ENCODE peak calls at places on chromosome 1, in four cellular contexts. One of them, this sample, is unnamed.

GRCh38 chr1:234994411-234995295 is 134.0 kb downstream of the TOMM20 start:
- DNase-seq in HepG2: no peak
- DNase-seq in K562: no peak
- DNase-seq in WTC11: no peak
- DNase-seq in this sample: no peak

GRCh38 chr1:86762336-86762735 is 58.0 kb downstream of the SH3GLB1 start:
- DNase-seq in K562: no peak
- DNase-seq in HepG2: no peak
- DNase-seq in WTC11: no peak
- DNase-seq in this sample: no peak

GRCh38 chr1:60227581-60228252 is 154.1 kb upstream of the C1orf87 start:
- DNase-seq in WTC11: no peak
- DNase-seq in HepG2: no peak
- DNase-seq in K562: no peak
- DNase-seq in this sample: no peak

GRCh38 chr1:44820328-44820944 is 12.1 kb downstream of the BTBD19 start:
- DNase-seq in K562: peak; percentile 42
- DNase-seq in HepG2: no peak
- DNase-seq in WTC11: no peak
- DNase-seq in this sample: no peak

GRCh38 chr1:209595032-209595431 is 11.5 kb downstream of the CAMK1G start:
- DNase-seq in K562: no peak
- DNase-seq in HepG2: no peak
- DNase-seq in WTC11: no peak
- DNase-seq in this sample: no peak

GRCh38 chr1:208252126-208252853 is 8.1 kb upstream of the PLXNA2 start:
- DNase-seq in K562: peak; percentile 38
- DNase-seq in WTC11: peak; percentile 31
- DNase-seq in HepG2: peak; percentile 52
- DNase-seq in this sample: peak; percentile 68

GRCh38 chr1:233993651-233994050 is 89.2 kb downstream of the SLC35F3 start:
- DNase-seq in HepG2: no peak
- DNase-seq in WTC11: no peak
- DNase-seq in K562: no peak
- DNase-seq in this sample: no peak

GRCh38 chr1:201791051-201791774 is 37.7 kb upstream of the IPO9 start:
- DNase-seq in K562: no peak
- DNase-seq in HepG2: no peak
- DNase-seq in WTC11: no peak
- DNase-seq in this sample: no peak

GRCh38 chr1:22074803-22075202 is 22.3 kb downstream of the CDC42 start:
- DNase-seq in WTC11: no peak
- DNase-seq in K562: no peak
- DNase-seq in HepG2: no peak
- DNase-seq in this sample: no peak

DNA sequence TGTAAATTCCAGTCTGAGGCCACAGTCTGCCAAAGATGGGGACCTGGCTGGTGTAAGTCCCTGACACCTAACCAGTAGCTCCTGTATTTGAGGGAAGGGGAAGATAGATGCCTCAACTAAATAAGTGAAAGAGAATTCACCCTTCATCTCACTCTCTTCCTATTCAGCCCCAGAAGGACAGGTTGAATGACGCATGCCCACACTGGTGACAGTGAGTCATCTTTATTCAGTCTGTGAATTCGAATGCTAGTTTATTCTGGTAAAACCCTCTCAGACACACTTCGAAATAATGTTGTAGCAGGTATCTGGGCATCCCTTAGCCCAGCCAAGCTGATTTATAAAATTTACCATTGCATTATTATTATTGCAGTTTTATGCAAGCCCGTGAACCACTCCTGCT is 617.0 kb upstream of the PRMT6 start:
- DNase-seq in HepG2: no peak
- DNase-seq in WTC11: no peak
- DNase-seq in K562: no peak
- DNase-seq in this sample: no peak
- TF ChIP-seq ELF4 in HepG2: no peak
- TF ChIP-seq ELF4 in WTC11: no peak
- TF ChIP-seq ELF4 in K562: no peak
- TF ChIP-seq ELF4 in this sample: no peak

DNA sequence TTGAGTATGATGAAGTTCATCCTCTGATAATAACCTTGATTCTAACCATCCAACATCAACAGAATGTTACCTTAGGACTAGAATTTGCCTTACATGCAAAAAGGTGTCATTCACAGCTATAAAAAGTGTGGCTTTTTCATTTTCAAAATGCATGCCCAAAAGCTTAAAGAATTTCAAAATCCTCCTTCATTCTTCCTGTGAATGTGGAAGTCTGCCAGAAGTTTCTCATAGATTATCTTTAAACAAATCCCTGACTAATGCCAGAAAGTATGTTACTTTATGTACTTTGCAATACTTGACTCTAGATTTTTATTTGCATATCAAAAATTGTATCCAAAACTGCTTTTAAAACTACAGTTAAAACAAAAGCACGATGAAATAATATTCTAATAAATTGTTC is 270.6 kb upstream of the ZRANB2 start:
- DNase-seq in K562: no peak
- DNase-seq in HepG2: no peak
- DNase-seq in WTC11: no peak
- DNase-seq in this sample: no peak
- TF ChIP-seq ELF4 in K562: no peak
- TF ChIP-seq ELF4 in HepG2: no peak
- TF ChIP-seq ELF4 in WTC11: no peak
- TF ChIP-seq ELF4 in this sample: no peak

DNA sequence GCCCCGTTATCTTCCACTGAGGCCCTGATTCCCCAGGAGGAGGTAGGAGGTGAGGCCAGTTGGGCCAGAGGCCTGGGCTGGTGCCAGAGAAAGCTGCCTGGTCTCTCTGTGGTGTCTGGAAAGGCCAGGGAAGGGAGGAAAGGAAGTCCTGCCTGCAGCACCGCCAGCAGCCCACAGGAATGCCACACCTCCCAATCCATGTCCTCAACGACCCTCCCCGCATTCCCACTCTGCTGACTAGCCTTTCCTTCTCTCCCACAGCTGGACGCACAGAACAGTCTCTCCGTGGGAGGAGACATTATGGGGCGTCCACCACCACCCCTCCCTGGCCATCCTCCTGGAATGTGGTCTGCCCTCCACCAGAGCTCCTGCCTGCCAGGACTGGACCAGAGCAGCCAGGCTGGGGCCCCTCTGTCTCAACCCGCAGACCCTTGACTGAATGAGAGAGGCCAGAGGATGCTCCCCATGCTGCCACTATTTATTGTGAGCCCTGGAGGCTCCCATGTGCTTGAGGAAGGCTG is 18.0 kb downstream of the CSF1 start:
- DNase-seq in K562: no peak
- DNase-seq in HepG2: no peak
- DNase-seq in WTC11: no peak
- DNase-seq in this sample: no peak
- TF ChIP-seq ELF4 in K562: no peak
- TF ChIP-seq ELF4 in HepG2: no peak
- TF ChIP-seq ELF4 in WTC11: no peak
- TF ChIP-seq ELF4 in this sample: no peak

GRCh38 chr1:194654956-194655355 is 1468.5 kb upstream of the B3GALT2 start:
- DNase-seq in K562: no peak
- DNase-seq in HepG2: no peak
- DNase-seq in WTC11: no peak
- DNase-seq in this sample: no peak

DNA sequence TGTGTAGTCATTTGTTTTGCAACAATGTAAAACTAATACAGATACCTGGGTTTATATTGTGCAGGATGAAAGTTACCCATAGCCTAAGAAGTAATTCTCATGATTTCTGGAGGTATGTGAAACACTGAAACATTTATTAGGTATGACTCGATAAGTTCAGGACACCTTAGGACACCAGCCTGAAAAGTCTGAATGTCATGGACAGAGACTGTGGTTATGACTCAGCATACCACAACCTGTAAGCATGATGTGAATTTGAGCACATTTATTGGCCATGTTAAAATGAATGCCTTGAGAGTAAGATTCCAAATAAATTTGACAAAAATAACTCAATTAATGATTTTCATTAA is 1471.7 kb upstream of the B3GALT2 start:
- DNase-seq in K562: peak; percentile 86
- DNase-seq in WTC11: no peak
- DNase-seq in HepG2: peak; percentile 4
- DNase-seq in this sample: no peak
- TF ChIP-seq ELF4 in K562: no peak
- TF ChIP-seq ELF4 in WTC11: no peak
- TF ChIP-seq ELF4 in HepG2: no peak
- TF ChIP-seq ELF4 in this sample: no peak

DNA sequence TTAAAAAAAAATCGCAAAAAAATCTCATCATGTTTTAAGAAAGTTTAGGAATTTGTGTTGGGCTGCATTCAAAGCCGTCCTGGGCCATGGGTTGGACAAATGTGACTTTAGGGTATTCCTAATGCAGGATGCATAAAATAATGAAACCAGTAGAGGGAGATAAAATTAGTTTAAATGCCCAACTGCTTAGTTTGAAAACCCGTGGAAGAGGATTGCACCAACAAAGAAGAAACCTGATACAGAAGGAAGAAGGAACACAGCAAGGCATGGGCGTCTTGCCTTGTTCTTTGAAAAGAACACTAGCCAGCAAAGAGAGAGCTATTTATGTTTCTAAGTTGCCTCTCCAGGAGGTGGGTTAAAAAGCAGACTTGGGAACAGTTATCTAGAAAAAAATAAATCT is 37.9 kb downstream of the WDR3 start:
- DNase-seq in WTC11: no peak
- DNase-seq in HepG2: no peak
- DNase-seq in K562: no peak
- DNase-seq in this sample: peak; percentile 44
- TF ChIP-seq ELF4 in WTC11: no peak
- TF ChIP-seq ELF4 in HepG2: no peak
- TF ChIP-seq ELF4 in K562: no peak
- TF ChIP-seq ELF4 in this sample: no peak

GRCh38 chr1:33177996-33178540 is 3.8 kb downstream of the TRIM62 start:
- DNase-seq in WTC11: no peak
- DNase-seq in K562: no peak
- DNase-seq in HepG2: no peak
- DNase-seq in this sample: no peak
- TF ChIP-seq ELF4 in WTC11: no peak
- TF ChIP-seq ELF4 in K562: no peak
- TF ChIP-seq ELF4 in HepG2: no peak
- TF ChIP-seq ELF4 in this sample: no peak

GRCh38 chr1:150415800-150416199 is 51.9 kb downstream of the RPRD2 start:
- DNase-seq in HepG2: no peak
- DNase-seq in K562: no peak
- DNase-seq in WTC11: no peak
- DNase-seq in this sample: no peak

GRCh38 chr1:150422541-150422940 is 58.6 kb downstream of the RPRD2 start:
- DNase-seq in WTC11: no peak
- DNase-seq in K562: no peak
- DNase-seq in HepG2: no peak
- DNase-seq in this sample: no peak

DNA sequence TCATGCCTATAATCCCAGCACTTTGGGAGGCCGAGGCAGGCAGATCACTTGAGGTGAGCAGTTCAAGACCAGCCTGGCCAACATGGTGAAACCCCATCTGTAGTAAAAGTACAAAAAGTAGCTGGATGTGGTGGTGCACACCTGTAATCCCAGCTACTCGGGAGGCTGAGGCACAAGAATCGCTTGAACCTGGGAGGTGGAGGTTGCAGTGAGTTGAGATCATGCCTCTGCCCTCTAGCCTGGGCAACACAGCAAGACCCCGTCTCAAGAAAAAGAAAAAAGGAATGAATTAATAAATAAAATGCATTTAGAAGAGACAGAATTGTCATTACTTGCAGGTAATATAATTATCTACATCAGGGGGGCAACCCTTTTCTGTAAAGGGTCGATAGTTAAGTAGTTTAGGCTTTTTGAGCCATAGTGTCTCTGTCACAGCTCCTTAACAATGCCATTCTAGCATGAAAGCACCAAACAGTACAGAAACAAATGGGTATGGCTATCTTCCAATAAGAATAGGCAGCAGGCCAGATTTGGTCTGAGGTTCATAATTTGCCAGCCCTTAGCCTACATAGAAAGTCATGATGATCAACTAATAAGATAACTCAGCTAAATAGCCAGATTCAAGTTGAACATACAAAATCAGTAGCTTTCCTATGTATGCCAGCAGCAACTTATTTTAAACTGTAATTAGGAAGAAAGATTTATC is 56.8 kb downstream of the RPRD2 start:
- DNase-seq in WTC11: no peak
- DNase-seq in K562: no peak
- DNase-seq in HepG2: no peak
- DNase-seq in this sample: no peak
- TF ChIP-seq ELF4 in WTC11: no peak
- TF ChIP-seq ELF4 in K562: no peak
- TF ChIP-seq ELF4 in HepG2: no peak
- TF ChIP-seq ELF4 in this sample: no peak

DNA sequence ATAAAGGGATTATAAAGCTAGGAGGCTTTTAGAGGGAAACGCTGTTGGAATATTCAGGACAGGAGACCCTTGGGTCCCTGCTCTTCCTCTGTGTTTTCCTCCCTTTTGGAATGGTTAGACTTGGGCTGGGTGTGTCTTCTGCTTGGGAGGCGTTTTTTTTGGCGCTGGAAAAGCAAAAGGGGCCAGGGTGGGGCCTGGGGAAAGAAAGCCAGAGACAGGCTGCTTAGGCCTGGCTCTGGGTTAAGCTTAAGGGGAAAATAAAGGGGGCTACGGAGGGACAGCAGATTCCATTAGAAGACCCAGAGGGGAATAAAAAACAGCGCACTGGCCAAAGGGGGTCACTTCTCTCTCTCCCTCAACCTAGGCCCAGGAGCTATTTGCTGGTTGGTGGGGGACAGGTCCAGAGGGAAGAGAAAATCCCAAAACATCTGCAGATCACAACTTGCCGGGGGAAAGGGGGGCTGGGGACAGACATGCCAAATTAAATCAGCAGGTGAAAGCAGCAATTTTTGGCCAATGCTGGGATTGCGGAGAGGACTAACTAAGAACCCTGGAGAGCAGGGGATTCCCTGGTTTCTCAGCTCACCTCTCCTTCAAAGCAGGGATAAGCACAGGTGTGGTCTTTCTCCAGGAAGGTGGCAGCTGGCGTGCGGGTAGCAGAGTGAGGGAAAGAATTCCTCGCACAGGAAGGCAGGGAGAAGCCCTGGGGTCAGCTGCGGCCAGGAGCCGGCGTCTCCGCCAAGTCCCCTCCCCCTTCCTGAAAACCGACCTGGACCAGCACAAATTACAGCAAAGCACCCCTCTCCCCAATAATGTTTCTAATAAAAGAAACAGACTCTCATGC is 82.2 kb upstream of the AK4 start:
- DNase-seq in K562: no peak
- DNase-seq in WTC11: peak; percentile 72
- DNase-seq in HepG2: no peak
- DNase-seq in this sample: peak; percentile 59
- TF ChIP-seq ELF4 in K562: no peak
- TF ChIP-seq ELF4 in WTC11: no peak
- TF ChIP-seq ELF4 in HepG2: no peak
- TF ChIP-seq ELF4 in this sample: no peak